ENCODE peak calls at places on chromosomes 6 and 20, in nine cellular contexts. U is stimulated activated effector memory CD8-positive, alpha-beta T cell treated with anti-CD3 and anti-CD28 coated beads, Interleukin-12 subunit alpha, Interleukin-12 subunit beta, amount 100 ng/mL, for 72 hours; Z is activated CD8-positive, alpha-beta memory T cell treated with anti-CD3 and anti-CD28 coated beads, Interleukin-2, amount 10 ng/mL, durations not matched to agents 7 days and 5 days; P is gastroesophageal sphincter; K is activated naive CD8-positive, alpha-beta T cell treated with anti-CD3 and anti-CD28 coated beads, Interleukin-2, amount 10 ng/mL, durations not matched to agents 7 days and 5 days; V is upper lobe of left lung; N is lower lobe of right lung; O is activated CD4-positive, CD25-positive, alpha-beta regulatory T cell treated with anti-CD3 and anti-CD28 coated beads, Interleukin-2, amount 50 U/mL, for 24 hours; C is IMR-90. M is an unnamed sample.

GRCh38 chr6:112450663-112451062 is 103.5 kb downstream of the RFPL4B start:
- ATAC-seq in O (no peak), C (no peak), Z (no peak), V (no peak), N (no peak), P (no peak), U (no peak), K (no peak), M (no peak)

GRCh38 chr6:11814116-11814515 is 35.5 kb upstream of the ADTRP start:
- ATAC-seq in O (no peak), N (no peak), V (peak), K (no peak), U (no peak), C (no peak), Z (no peak), P (no peak), M (no peak)

GRCh38 chr6:133630651-133631050 is 258.3 kb upstream of the TCF21 start:
- ATAC-seq in N (no peak), O (no peak), Z (no peak), K (no peak), P (no peak), U (no peak), C (no peak), V (no peak), M (no peak)

GRCh38 chr6:46734867-46735719 is at the start of gene PLA2G7:
- ATAC-seq in C (peak), V (peak), N (peak), Z (no peak), K (no peak), U (peak), O (no peak), P (peak), M (no peak)

GRCh38 chr6:162683135-162683534 is 44.4 kb downstream of the PRKN start:
- ATAC-seq in U (no peak), Z (no peak), N (no peak), C (no peak), O (no peak), V (no peak), K (no peak), P (no peak), M (no peak)

GRCh38 chr6:2639876-2640275 is 110.8 kb downstream of the MYLK4 start:
- ATAC-seq in C (no peak), O (no peak), Z (no peak), V (no peak), P (no peak), U (no peak), K (no peak), N (no peak), M (no peak)

GRCh38 chr20:21564127-21564773 is 50.4 kb upstream of the NKX2-2 start:
- ATAC-seq in C (no peak), K (no peak), V (no peak), U (no peak), O (no peak), Z (no peak), N (no peak), P (no peak), M (no peak)

GRCh38 chr6:130457605-130458004 is 91.8 kb downstream of the TMEM200A start:
- ATAC-seq in P (no peak), C (no peak), Z (no peak), V (no peak), O (no peak), K (no peak), N (no peak), U (no peak), M (no peak)

GRCh38 chr20:7806831-7807230 is 133.4 kb downstream of the HAO1 start:
- ATAC-seq in N (no peak), V (no peak), U (no peak), K (no peak), P (no peak), O (no peak), Z (no peak), C (no peak), M (no peak)

GRCh38 chr20:53154540-53154939 is 182.4 kb downstream of the TSHZ2 start:
- ATAC-seq in U (peak), O (peak), K (no peak), V (no peak), N (no peak), Z (peak), P (no peak), C (no peak), M (peak)

GRCh38 chr6:29696147-29697129 is 15.5 kb upstream of the ZFP57 start:
- ATAC-seq in C (no peak), K (no peak), V (no peak), U (no peak), O (no peak), N (peak), P (no peak), Z (no peak), M (no peak)

GRCh38 chr6:143759666-143760065 is 81.9 kb downstream of the PHACTR2 start:
- ATAC-seq in P (no peak), V (peak), U (no peak), Z (no peak), O (no peak), C (no peak), N (no peak), K (no peak), M (no peak)

GRCh38 chr6:131163886-131164285 is 28.6 kb downstream of the AKAP7 start:
- ATAC-seq in O (no peak), C (no peak), V (no peak), K (no peak), Z (no peak), U (no peak), P (no peak), N (no peak), M (no peak)

GRCh38 chr6:165231581-165232276 is 77.7 kb downstream of the C6orf118 start:
- ATAC-seq in U (no peak), Z (no peak), C (no peak), P (no peak), V (peak), K (no peak), N (peak), O (no peak), M (no peak)

GRCh38 chr6:146341498-146342230 is 202.0 kb upstream of the RAB32 start:
- ATAC-seq in P (peak), O (no peak), N (peak), K (no peak), Z (no peak), V (peak), U (no peak), C (no peak), M (no peak)

GRCh38 chr6:2977799-2978558 is 6.6 kb upstream of the SERPINB6 start:
- ATAC-seq in N (no peak), P (no peak), V (no peak), K (no peak), U (no peak), O (no peak), Z (no peak), C (no peak), M (no peak)

GRCh38 chr6:139514819-139515218 is 140.4 kb upstream of the CITED2 start:
- ATAC-seq in Z (no peak), K (no peak), P (no peak), U (no peak), V (no peak), N (no peak), O (no peak), C (no peak), M (no peak)

GRCh38 chr6:158624684-158625682 is 19.6 kb downstream of the DYNLT1 start:
- ATAC-seq in N (peak), C (no peak), V (no peak), K (no peak), O (no peak), P (no peak), U (no peak), Z (no peak), M (no peak)

GRCh38 chr20:51125095-51125494 is 102.2 kb upstream of the KCNG1 start:
- ATAC-seq in O (no peak), K (no peak), N (no peak), C (no peak), P (no peak), Z (no peak), U (no peak), V (no peak), M (no peak)

GRCh38 chr20:62549499-62550086 is 73.8 kb upstream of the GATA5 start:
- ATAC-seq in N (no peak), Z (no peak), O (no peak), V (no peak), K (no peak), C (no peak), U (no peak), P (peak), M (no peak)

GRCh38 chr20:32598606-32599005 is 13.5 kb upstream of the NOL4L start:
- ATAC-seq in Z (no peak), U (no peak), P (no peak), C (no peak), N (no peak), K (no peak), V (no peak), O (no peak), M (no peak)

GRCh38 chr6:166365221-166365620 is 17.5 kb downstream of the MPC1 start:
- ATAC-seq in V (no peak), Z (no peak), U (no peak), K (no peak), O (no peak), C (peak), N (no peak), P (peak), M (no peak)

GRCh38 chr20:703426-703825 is 27.8 kb upstream of the SCRT2 start:
- ATAC-seq in U (no peak), K (no peak), P (no peak), C (no peak), V (no peak), Z (no peak), O (no peak), N (no peak), M (no peak)

GRCh38 chr6:143538374-143538773 is 26.9 kb upstream of the FUCA2 start:
- ATAC-seq in Z (no peak), P (no peak), K (no peak), N (no peak), C (no peak), V (no peak), U (no peak), O (no peak), M (no peak)

GRCh38 chr6:28124350-28124970 is at the start of gene ZSCAN16:
- ATAC-seq in P (peak), Z (peak), V (peak), U (peak), K (peak), N (peak), O (peak), C (peak), M (peak)

GRCh38 chr6:47174502-47175023 is 132.4 kb upstream of the ADGRF1 start:
- ATAC-seq in K (no peak), U (no peak), Z (no peak), O (no peak), N (no peak), C (no peak), V (no peak), P (no peak), M (no peak)

GRCh38 chr6:89379281-89379680 is 26.8 kb upstream of the UBE2J1 start:
- ATAC-seq in Z (no peak), K (no peak), V (peak), O (no peak), C (no peak), P (no peak), N (peak), U (no peak), M (no peak)

GRCh38 chr20:39282619-39283092 is 320.5 kb downstream of the DHX35 start:
- ATAC-seq in C (no peak), V (no peak), U (no peak), P (no peak), O (no peak), N (no peak), K (no peak), Z (no peak), M (no peak)

GRCh38 chr6:54060286-54060685 is 51.0 kb upstream of the MLIP start:
- ATAC-seq in C (peak), K (no peak), Z (no peak), P (peak), V (peak), O (no peak), N (peak), U (no peak), M (no peak)

GRCh38 chr6:101402618-101403002 is 9.1 kb downstream of the GRIK2 start:
- ATAC-seq in Z (no peak), K (no peak), N (no peak), O (no peak), C (peak), P (no peak), V (peak), U (no peak), M (no peak)

GRCh38 chr6:161128230-161128629 is 136.7 kb downstream of the MAP3K4 start:
- ATAC-seq in Z (no peak), U (peak), P (no peak), C (peak), O (peak), V (no peak), N (no peak), K (no peak), M (peak)

GRCh38 chr6:4743026-4743425 is 33.2 kb upstream of the CDYL start:
- ATAC-seq in O (no peak), N (no peak), P (no peak), K (no peak), Z (no peak), V (peak), C (peak), U (no peak), M (no peak)

GRCh38 chr20:33229843-33230242 is 6.0 kb upstream of the BPIFA1 start:
- ATAC-seq in U (peak), O (no peak), C (no peak), Z (peak), N (no peak), P (no peak), V (no peak), K (peak), M (no peak)

GRCh38 chr6:63269470-63269869 is 50.3 kb downstream of the LGSN start:
- ATAC-seq in K (no peak), Z (no peak), N (no peak), C (no peak), P (no peak), O (no peak), V (no peak), U (no peak), M (no peak)

GRCh38 chr6:37551002-37551401 is 51.3 kb upstream of the CCDC167 start:
- ATAC-seq in P (no peak), O (no peak), N (no peak), V (no peak), C (no peak), U (no peak), Z (no peak), K (no peak), M (no peak)

GRCh38 chr6:124978451-124979293 is 16.4 kb downstream of the RNF217 start:
- ATAC-seq in P (no peak), Z (no peak), V (no peak), O (no peak), K (no peak), U (no peak), C (no peak), N (no peak), M (no peak)

GRCh38 chr6:47207261-47207660 is 102.4 kb downstream of the TNFRSF21 start:
- ATAC-seq in P (no peak), U (no peak), N (no peak), C (no peak), O (no peak), K (no peak), V (no peak), Z (no peak), M (no peak)

M was measured in activated T-helper 17 cell treated with anti-CD3 and anti-CD28 coated beads, Interleukin-2, amount 50 U/mL, for 72 hours.